ENCODE peak calls at places on chromosomes 16 and 17, in five cellular contexts. J is esophagus muscularis mucosa, I is heart left ventricle, M is lower leg skin, L is A549. N is an unnamed sample.

GRCh38 chr17:79905832-79906231 is 66.6 kb upstream of the CBX4 start:
- DNase-seq in J (no peak), I (no peak), M (no peak), L (peak), N (no peak)

GRCh38 chr16:54241525-54241924 is 45.1 kb downstream of the IRX3 start:
- DNase-seq in J (no peak), I (peak), M (no peak), L (no peak), N (no peak)

GRCh38 chr17:4947411-4948165 is 742 bp downstream of the PFN1 start:
- DNase-seq in J (no peak), I (peak), M (peak), L (peak), N (no peak)

GRCh38 chr17:12627177-12627629 is 38.5 kb upstream of the MYOCD start:
- DNase-seq in J (no peak), I (peak), M (no peak), L (peak), N (peak)

GRCh38 chr17:76883744-76884525 is 15.7 kb downstream of the MGAT5B start:
- DNase-seq in J (no peak), I (no peak), M (no peak), L (no peak), N (no peak)

GRCh38 chr16:26983426-26983825 is 83.3 kb upstream of the C16orf82 start:
- DNase-seq in J (no peak), I (no peak), M (no peak), L (no peak), N (no peak)

GRCh38 chr17:9225305-9226101 is 204.2 kb downstream of the NTN1 start:
- DNase-seq in J (no peak), I (no peak), M (no peak), L (no peak), N (no peak)

GRCh38 chr17:37650419-37651003 is 7.3 kb upstream of the DDX52 start:
- DNase-seq in J (peak), I (no peak), M (no peak), L (peak), N (no peak)

GRCh38 chr17:61862105-61862574 is 1.2 kb downstream of the BRIP1 start:
- DNase-seq in J (no peak), I (no peak), M (no peak), L (no peak), N (no peak)

GRCh38 chr17:75067856-75068255 is 19.9 kb upstream of the SLC16A5 start:
- DNase-seq in J (no peak), I (no peak), M (no peak), L (no peak), N (peak)

GRCh38 chr17:46832945-46833839 is 14.7 kb upstream of the WNT3 start:
- DNase-seq in J (no peak), I (no peak), M (no peak), L (no peak), N (peak)

GRCh38 chr16:30351586-30352419 is 3.3 kb downstream of the CD2BP2 start:
- DNase-seq in J (peak), I (peak), M (no peak), L (no peak), N (peak)

GRCh38 chr17:31680126-31680525 is 178.9 kb downstream of the COPRS start:
- DNase-seq in J (peak), I (no peak), M (no peak), L (no peak), N (no peak)

GRCh38 chr16:2212362-2213324 is 2.0 kb upstream of the BRICD5 start:
- DNase-seq in J (no peak), I (peak), M (no peak), L (no peak), N (no peak)

GRCh38 chr17:13462161-13462560 is 139.6 kb downstream of the HS3ST3A1 start:
- DNase-seq in J (peak), I (no peak), M (no peak), L (no peak), N (no peak)

GRCh38 chr17:16817201-16817600 is 127.2 kb downstream of the CCDC144A start:
- DNase-seq in J (no peak), I (no peak), M (no peak), L (no peak), N (no peak)

GRCh38 chr16:85667841-85668413 is 20.8 kb downstream of the GINS2 start:
- DNase-seq in J (no peak), I (no peak), M (no peak), L (no peak), N (no peak)

GRCh38 chr17:79632432-79632735 is 21.5 kb upstream of the RBFOX3 start:
- DNase-seq in J (peak), I (peak), M (no peak), L (no peak), N (no peak)

GRCh38 chr16:71929048-71929447 is 33.7 kb downstream of the IST1 start:
- DNase-seq in J (no peak), I (no peak), M (no peak), L (no peak), N (peak)

GRCh38 chr16:89330177-89330856 is 112.8 kb downstream of the ZNF778 start:
- DNase-seq in J (no peak), I (peak), M (no peak), L (peak), N (peak)

GRCh38 chr16:3953728-3954410 is 73.4 kb upstream of the CREBBP start:
- DNase-seq in J (no peak), I (no peak), M (no peak), L (no peak), N (no peak)

GRCh38 chr17:78242024-78242742 is 10.8 kb downstream of the TMEM235 start:
- DNase-seq in J (no peak), I (no peak), M (no peak), L (no peak), N (no peak)

GRCh38 chr17:16516594-16517018 is 24.6 kb upstream of the LRRC75A start:
- DNase-seq in J (no peak), I (peak), M (no peak), L (peak), N (peak)

GRCh38 chr16:82995927-82996441 is 369.2 kb downstream of the CDH13 start:
- DNase-seq in J (no peak), I (no peak), M (peak), L (no peak), N (peak)

GRCh38 chr16:85767569-85767968 is 16.7 kb upstream of the C16orf74 start:
- DNase-seq in J (no peak), I (no peak), M (no peak), L (peak), N (peak)

GRCh38 chr17:82129095-82129494 is 31.1 kb upstream of the FASN start:
- DNase-seq in J (no peak), I (no peak), M (no peak), L (no peak), N (no peak)

GRCh38 chr17:64306850-64307463 is 43.9 kb upstream of the TEX2 start:
- DNase-seq in J (no peak), I (peak), M (peak), L (peak), N (peak)

GRCh38 chr17:59711936-59712335 is 4.5 kb downstream of the VMP1 start:
- DNase-seq in J (no peak), I (no peak), M (no peak), L (no peak), N (no peak)

GRCh38 chr17:62689441-62690167 is 62.1 kb downstream of the MRC2 start:
- DNase-seq in J (no peak), I (no peak), M (no peak), L (no peak), N (no peak)

GRCh38 chr16:73433493-73434307 is 385.8 kb upstream of the ZFHX3 start:
- DNase-seq in J (no peak), I (no peak), M (no peak), L (no peak), N (no peak)

GRCh38 chr16:72877374-72878028 is 170.4 kb downstream of the ZFHX3 start:
- DNase-seq in J (no peak), I (no peak), M (no peak), L (peak), N (peak)

DNA sequence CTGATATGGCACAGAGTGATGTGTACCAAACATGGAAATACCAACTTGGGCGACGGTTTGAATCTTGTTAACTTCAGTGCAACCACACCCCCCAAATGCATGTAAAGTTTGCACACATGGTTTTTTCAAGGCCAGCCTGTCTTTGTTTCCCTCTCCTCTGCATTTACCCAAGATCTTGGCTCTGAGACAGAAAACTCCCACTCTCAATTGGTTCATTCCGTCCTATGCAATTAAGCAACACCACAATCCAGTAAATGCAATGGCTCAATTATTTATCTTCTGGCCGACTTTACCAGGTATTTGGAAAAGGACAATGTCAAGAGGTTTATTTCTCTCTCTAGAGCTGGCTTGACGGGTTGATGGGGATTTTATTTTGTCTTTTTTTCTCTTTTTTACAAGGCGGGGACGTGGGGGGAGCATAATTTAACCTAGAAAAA is 1.0 kb downstream of the STAT3 start:
- DNase-seq in J (no peak), I (no peak), M (no peak), L (no peak), N (no peak)
- TF ChIP-seq POLR2A in J (no peak), I (no peak), M (no peak), L (no peak), N (no peak)

DNA sequence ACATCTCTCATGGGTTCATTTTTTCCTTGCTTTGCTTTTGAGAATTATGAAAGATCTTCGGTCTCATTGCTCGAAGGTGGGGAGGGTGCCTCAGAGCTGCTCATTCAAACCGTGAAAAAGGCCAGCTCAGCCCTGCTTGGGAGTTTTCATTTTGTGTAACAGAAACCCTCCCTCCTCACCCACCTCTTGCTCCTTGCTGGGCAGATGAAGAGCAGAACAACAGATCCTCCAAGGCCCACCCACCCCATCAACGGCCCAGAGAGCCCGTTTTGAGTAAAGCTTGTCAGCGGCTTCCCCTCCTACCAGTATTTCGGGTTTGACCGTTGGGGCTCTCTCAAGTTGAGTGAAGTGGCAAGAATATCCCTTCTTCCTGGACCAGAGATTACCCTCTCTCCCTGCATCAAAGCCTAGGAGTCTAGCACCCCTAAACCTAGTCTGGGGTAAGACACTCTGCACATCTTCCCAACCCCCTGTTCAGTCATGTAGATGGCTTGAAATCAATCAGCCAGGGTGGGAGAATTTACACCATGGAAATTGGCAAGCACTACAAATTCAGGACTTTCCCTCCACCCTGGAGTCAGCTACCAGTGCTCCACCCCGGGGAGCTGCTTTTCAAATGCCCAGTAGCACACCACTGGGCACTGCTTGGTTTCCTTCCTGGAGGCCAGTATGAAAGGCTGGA is 1.8 kb downstream of the CCR7 start:
- DNase-seq in J (peak), I (no peak), M (no peak), L (no peak), N (no peak)
- TF ChIP-seq POLR2A in J (no peak), I (no peak), M (no peak), L (no peak), N (no peak)

DNA sequence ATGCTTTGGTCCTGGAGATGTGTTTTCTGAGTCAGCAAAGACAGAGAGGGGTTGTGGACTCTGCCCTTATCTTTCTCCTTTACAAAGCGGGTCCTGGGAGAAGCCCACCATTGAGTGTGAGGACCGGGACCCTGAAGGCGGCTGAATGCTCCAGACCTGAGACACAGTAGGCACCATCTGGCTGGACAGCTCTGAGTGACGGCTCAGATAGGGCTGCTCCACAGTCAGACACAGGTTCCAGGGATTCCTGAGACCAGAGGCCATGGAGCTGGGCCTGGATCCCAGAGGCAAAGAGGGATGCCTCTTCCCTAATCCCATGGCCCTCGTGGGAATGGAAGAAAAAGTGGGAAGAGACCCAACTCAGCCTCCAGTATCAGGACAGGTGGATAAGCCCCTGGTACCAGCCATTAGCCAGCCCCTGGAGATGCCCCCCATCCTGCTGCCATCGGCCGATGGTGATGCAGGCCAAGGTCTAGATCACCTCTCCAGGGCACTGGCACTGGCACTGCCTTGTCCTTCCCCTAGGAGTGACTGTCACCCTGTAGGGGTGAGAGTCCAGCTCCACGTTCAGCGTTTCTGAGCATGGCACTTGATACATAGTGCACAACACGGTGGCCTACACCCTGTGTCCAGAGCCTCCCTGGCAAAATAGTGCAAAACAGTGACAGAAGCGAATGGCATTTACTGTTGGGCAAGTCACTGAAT is 4.7 kb downstream of the MMP15 start:
- DNase-seq in J (no peak), I (no peak), M (no peak), L (no peak), N (no peak)
- TF ChIP-seq POLR2A in J (no peak), I (no peak), M (no peak), L (no peak), N (no peak)

DNA sequence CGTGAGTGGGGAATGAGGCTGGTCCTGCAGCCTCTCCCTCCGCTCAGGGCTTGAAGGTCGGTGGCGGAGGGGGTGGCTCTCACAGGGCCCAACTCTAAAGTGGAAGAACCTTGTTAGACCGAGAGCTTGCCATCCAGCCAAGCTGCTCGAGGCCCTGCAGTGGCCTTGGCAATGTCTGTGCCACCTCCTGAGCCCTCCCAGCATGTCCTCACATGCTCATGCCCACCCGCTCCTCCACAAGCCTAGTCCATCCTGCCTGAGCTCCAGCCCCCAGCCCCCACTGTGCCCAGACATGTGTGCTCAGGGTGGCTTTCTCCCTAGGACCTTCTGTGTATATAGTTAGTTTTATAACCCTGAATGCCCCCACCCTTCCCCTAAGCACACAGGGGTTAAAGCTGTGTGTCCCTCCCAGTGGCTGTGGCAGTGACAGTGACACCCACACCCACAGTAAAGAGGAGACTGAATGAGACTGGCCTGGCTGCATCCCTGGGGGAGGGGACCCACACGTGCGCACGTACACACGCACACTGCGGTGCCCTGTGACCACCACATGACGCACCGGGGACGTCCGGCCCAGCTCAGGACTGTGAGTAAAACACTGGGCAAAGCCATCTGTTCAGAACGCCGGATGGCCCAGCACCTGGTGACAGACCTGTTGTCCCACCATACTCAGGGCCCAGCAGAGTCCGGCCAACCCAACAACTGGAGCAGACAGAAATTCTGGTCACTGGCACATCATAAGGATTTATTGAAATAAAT is 15.6 kb downstream of the PDK2 start:
- DNase-seq in J (no peak), I (peak), M (no peak), L (no peak), N (no peak)
- TF ChIP-seq POLR2A in J (no peak), I (peak), M (no peak), L (no peak), N (no peak)